ENCODE peak calls at places on chromosomes 7 and 10, in six cellular contexts. N is progenitor cell of endocrine pancreas, I is spleen, L is CD14-positive monocyte, K is left lung, E is lung. X is an unnamed sample.

GRCh38 chr10:97683556-97684357 is 3.3 kb downstream of the AVPI1 start:
- DNase-seq in N (no peak), I (no peak), K (no peak), E (no peak), L (no peak), X (no peak)

GRCh38 chr7:55573526-55573925 is 1.2 kb upstream of the VOPP1 start:
- DNase-seq in N (no peak), E (no peak), K (no peak), I (no peak), L (no peak), X (no peak)

GRCh38 chr10:126969310-126969709 is 64.1 kb downstream of the DOCK1 start:
- DNase-seq in L (no peak), K (no peak), E (no peak), I (no peak), N (no peak), X (no peak)

GRCh38 chr10:97494151-97494550 is 4.1 kb downstream of the MMS19 start:
- DNase-seq in E (no peak), N (no peak), L (no peak), I (no peak), K (no peak), X (no peak)

GRCh38 chr7:81004098-81004497 is 85.2 kb upstream of the SEMA3C start:
- DNase-seq in L (no peak), N (no peak), K (no peak), E (no peak), I (no peak), X (no peak)

GRCh38 chr10:100192350-100192749 is 6.5 kb upstream of the ERLIN1 start:
- DNase-seq in E (no peak), L (no peak), N (no peak), I (no peak), K (no peak), X (no peak)

GRCh38 chr7:132511921-132512320 is 64.3 kb downstream of the PLXNA4 start:
- DNase-seq in L (no peak), I (no peak), E (no peak), N (no peak), K (no peak), X (no peak)

GRCh38 chr10:25047902-25048301 is 31.5 kb downstream of the THNSL1 start:
- DNase-seq in L (no peak), K (no peak), I (no peak), N (no peak), E (no peak), X (no peak)

GRCh38 chr7:152519290-152519689 is 83.5 kb upstream of the KMT2C start:
- DNase-seq in I (no peak), L (no peak), K (no peak), E (no peak), N (no peak), X (no peak)

GRCh38 chr10:131047501-131047900 is 264.0 kb downstream of the TCERG1L start:
- DNase-seq in N (no peak), K (no peak), I (peak), L (no peak), E (no peak), X (no peak)

GRCh38 chr7:80498481-80499349 is 13.1 kb downstream of the GNAT3 start:
- DNase-seq in E (no peak), K (no peak), I (no peak), N (no peak), L (no peak), X (no peak)

GRCh38 chr10:77156406-77156879 is 481.2 kb downstream of the KCNMA1 start:
- DNase-seq in N (no peak), E (no peak), K (no peak), L (no peak), I (no peak), X (no peak)

GRCh38 chr7:36348256-36348655 is 41.4 kb upstream of the ANLN start:
- DNase-seq in N (no peak), K (no peak), L (no peak), E (no peak), I (no peak), X (no peak)

GRCh38 chr10:21372651-21373410 is 152.7 kb downstream of the SKIDA1 start:
- DNase-seq in I (no peak), N (no peak), K (no peak), E (peak), L (peak), X (no peak)

GRCh38 chr7:2606539-2606936 is 25.2 kb upstream of the TTYH3 start:
- DNase-seq in K (no peak), E (no peak), I (no peak), N (no peak), L (no peak), X (no peak)

GRCh38 chr10:25682203-25682950 is 251.7 kb upstream of the MYO3A start:
- DNase-seq in I (no peak), K (no peak), L (no peak), E (no peak), N (no peak), X (no peak)

GRCh38 chr10:30467939-30468338 is 34.0 kb downstream of the MAP3K8 start:
- DNase-seq in E (no peak), I (no peak), K (no peak), L (no peak), N (no peak), X (no peak)

GRCh38 chr10:61618388-61618961 is 44.3 kb upstream of the CABCOCO1 start:
- DNase-seq in N (no peak), I (no peak), K (no peak), E (no peak), L (no peak), X (no peak)

GRCh38 chr10:58957517-58957916 is 218.9 kb upstream of the PHYHIPL start:
- DNase-seq in I (no peak), L (no peak), K (no peak), N (no peak), E (no peak), X (no peak)

GRCh38 chr10:124306922-124307371 is 111.8 kb downstream of the OAT start:
- DNase-seq in I (no peak), L (peak), K (no peak), N (no peak), E (no peak), X (no peak)

GRCh38 chr10:98047009-98047741 is 16.8 kb upstream of the CRTAC1 start:
- DNase-seq in E (no peak), K (no peak), I (no peak), L (no peak), N (no peak), X (no peak)

GRCh38 chr7:48301201-48301600 is 129.9 kb downstream of the ABCA13 start:
- DNase-seq in E (no peak), K (no peak), N (no peak), L (no peak), I (no peak), X (no peak)
- TF ChIP-seq CTCF in E (no peak), K (no peak), N (no peak), L (no peak), I (no peak), X (no peak)

GRCh38 chr7:150390206-150390605 is 11.1 kb downstream of the ZNF775 start:
- DNase-seq in I (peak), N (no peak), K (no peak), L (peak), E (no peak), X (no peak)

GRCh38 chr7:150389532-150389816 is 10.3 kb downstream of the ZNF775 start:
- DNase-seq in K (no peak), E (no peak), I (peak), N (no peak), L (no peak), X (no peak)

GRCh38 chr7:150385240-150385830 is 6.2 kb downstream of the ZNF775 start:
- DNase-seq in N (no peak), K (peak), L (peak), E (no peak), I (no peak), X (no peak)

GRCh38 chr7:150388306-150388705 is 9.2 kb downstream of the ZNF775 start:
- DNase-seq in N (no peak), L (peak), E (no peak), I (peak), K (peak), X (no peak)

DNA sequence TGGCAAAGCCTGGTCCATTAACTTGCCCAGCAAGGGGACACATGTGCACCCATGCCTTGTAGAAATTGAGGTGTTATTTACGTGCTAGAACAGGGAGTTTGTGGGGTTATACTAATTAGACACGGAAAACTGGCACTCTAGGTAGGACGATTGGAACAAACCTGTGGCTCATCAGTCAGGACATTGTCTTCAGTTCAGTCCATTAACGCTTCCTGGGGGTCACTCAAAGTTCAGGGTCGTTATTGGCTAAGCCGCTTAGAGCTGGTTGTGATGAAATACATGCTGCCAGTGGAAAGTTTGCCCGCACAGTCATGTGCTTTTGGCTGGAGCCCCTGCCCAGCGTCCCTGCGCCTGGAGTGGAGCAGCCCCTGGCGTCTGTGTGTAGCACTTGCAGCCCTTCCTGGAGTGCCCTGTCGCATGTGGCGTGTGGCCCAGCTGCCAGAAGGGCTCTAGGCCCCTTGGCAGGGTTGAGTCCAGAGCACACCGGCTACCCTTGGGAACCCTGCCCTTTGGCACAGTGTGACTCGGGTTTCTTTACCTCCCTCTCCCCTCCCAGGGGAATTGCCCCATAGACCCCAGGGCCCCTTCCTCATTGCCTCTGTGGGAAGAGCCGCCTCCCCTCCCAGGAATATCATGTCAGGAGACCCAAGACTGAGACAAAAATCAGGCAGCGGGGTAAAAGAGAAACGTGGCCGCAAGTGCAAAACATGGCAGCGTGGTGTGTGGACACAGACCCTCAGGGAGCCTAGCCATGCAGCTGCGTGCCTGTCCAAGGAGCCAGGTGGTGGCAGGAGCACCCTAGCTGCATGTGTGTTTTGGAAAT is 9.8 kb downstream of the ZNF775 start:
- DNase-seq in K (peak), L (peak), E (peak), I (peak), N (no peak), X (no peak)
- TF ChIP-seq CTCF in K (peak), L (peak), E (peak), I (peak), N (peak), X (no peak)

GRCh38 chr7:90261441-90261840 is 16.5 kb downstream of the CFAP69 start:
- DNase-seq in I (no peak), L (no peak), K (no peak), N (no peak), E (no peak), X (no peak)

GRCh38 chr7:90267263-90267858 is 22.4 kb downstream of the CFAP69 start:
- DNase-seq in N (no peak), L (no peak), I (no peak), K (no peak), E (no peak), X (no peak)

GRCh38 chr7:90266808-90267207 is 21.8 kb downstream of the CFAP69 start:
- DNase-seq in L (no peak), N (no peak), I (no peak), E (no peak), K (no peak), X (no peak)

GRCh38 chr7:90256778-90257177 is 11.8 kb downstream of the CFAP69 start:
- DNase-seq in N (no peak), E (no peak), L (no peak), K (no peak), I (no peak), X (no peak)

GRCh38 chr7:90262438-90262837 is 17.5 kb downstream of the CFAP69 start:
- DNase-seq in K (no peak), E (no peak), I (no peak), L (no peak), N (no peak), X (no peak)
- TF ChIP-seq CTCF in K (peak), E (no peak), I (no peak), L (peak), N (peak), X (peak)

GRCh38 chr10:13520194-13520593 is 8.6 kb downstream of the BEND7 start:
- DNase-seq in I (no peak), N (no peak), E (no peak), L (no peak), K (no peak), X (no peak)

GRCh38 chr10:13516176-13516575 is 12.6 kb downstream of the BEND7 start:
- DNase-seq in N (no peak), L (no peak), E (no peak), I (no peak), K (no peak), X (no peak)

GRCh38 chr10:13517675-13518074 is 11.1 kb downstream of the BEND7 start:
- DNase-seq in K (no peak), I (no peak), N (no peak), L (no peak), E (no peak), X (no peak)

GRCh38 chr10:13515467-13515866 is 13.3 kb downstream of the BEND7 start:
- DNase-seq in L (no peak), E (no peak), I (no peak), K (no peak), N (no peak), X (no peak)

GRCh38 chr10:13518076-13518692 is 10.6 kb downstream of the BEND7 start:
- DNase-seq in N (no peak), L (no peak), I (no peak), E (no peak), K (no peak), X (no peak)
- TF ChIP-seq CTCF in N (peak), L (no peak), I (no peak), E (no peak), K (no peak), X (no peak)

DNA sequence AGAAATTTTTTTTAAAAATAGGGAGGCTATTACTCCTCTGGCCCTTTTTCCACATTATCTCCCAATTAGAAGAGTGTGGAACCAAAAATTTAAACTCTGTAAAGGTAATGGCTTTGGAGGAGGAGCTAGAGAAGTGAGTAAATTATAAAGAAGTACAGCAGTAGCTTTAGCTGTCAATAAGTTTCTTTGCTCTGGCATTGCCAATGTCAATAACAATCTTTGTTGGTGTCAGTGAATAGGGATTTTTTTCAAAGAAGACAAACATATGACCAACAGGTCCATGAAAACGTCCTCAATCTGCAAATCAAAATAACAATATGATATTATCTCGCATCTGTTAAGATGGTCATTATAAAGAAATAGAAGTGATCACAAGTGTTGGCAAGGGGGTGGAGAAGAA is 227.1 kb upstream of the MBL2 start:
- DNase-seq in N (no peak), L (no peak), E (no peak), I (no peak), K (no peak), X (no peak)
- TF ChIP-seq CTCF in N (no peak), L (no peak), E (no peak), I (no peak), K (no peak), X (no peak)

X was measured in natural killer cell.